ENCODE peak calls at places on chromosomes 1 and 21, in four cellular contexts. K, G, V and M are unnamed samples. For H3K4me1, the result is how much of the 10 kb centered on the place peaks cover.

GRCh38 chr1:172537827-172538391 is 5.0 kb downstream of the SUCO start:
- DNase-seq in K (no peak), G (no peak), V (no peak), M (no peak)

GRCh38 chr1:232627645-232628334 is 2.1 kb downstream of the SIPA1L2 start:
- DNase-seq in K (no peak), G (no peak), V (peak), M (no peak)

GRCh38 chr1:22121421-22121911 is 21.4 kb downstream of the WNT4 start:
- DNase-seq in K (no peak), G (no peak), V (no peak), M (no peak)

GRCh38 chr1:10730985-10731384 is 65.5 kb downstream of the CASZ1 start:
- DNase-seq in K (no peak), G (no peak), V (no peak), M (no peak)

GRCh38 chr1:183279835-183280234 is 93.8 kb downstream of the LAMC2 start:
- DNase-seq in K (no peak), G (no peak), V (no peak), M (no peak)

GRCh38 chr21:42080788-42081083 is 9.6 kb downstream of the UMODL1 start:
- DNase-seq in K (no peak), G (no peak), V (no peak), M (no peak)

GRCh38 chr21:44911384-44912157 is 9.1 kb downstream of the ITGB2 start:
- DNase-seq in K (no peak), G (peak), V (peak), M (peak)

GRCh38 chr1:47594627-47595026 is 156.8 kb downstream of the FOXD2 start:
- DNase-seq in K (no peak), G (no peak), V (no peak), M (no peak)

GRCh38 chr21:17690078-17690494 is 77.4 kb upstream of the BTG3 start:
- DNase-seq in K (no peak), G (no peak), V (no peak), M (no peak)

GRCh38 chr1:44676484-44677200 is 2.1 kb downstream of the ARMH1 start:
- DNase-seq in K (no peak), G (no peak), V (peak), M (no peak)

GRCh38 chr1:39788758-39789570 is at the start of gene BMP8B:
- DNase-seq in K (no peak), G (peak), V (peak), M (peak)

GRCh38 chr1:91402023-91402422 is 2.6 kb downstream of the HFM1 start:
- DNase-seq in K (no peak), G (no peak), V (no peak), M (no peak)

GRCh38 chr1:200206340-200206739 is 178.8 kb downstream of the NR5A2 start:
- DNase-seq in K (no peak), G (no peak), V (no peak), M (no peak)

GRCh38 chr1:16076003-16076870 is 2.8 kb upstream of the FAM131C start:
- DNase-seq in K (no peak), G (peak), V (no peak), M (no peak)

GRCh38 chr1:31750858-31751638 is 13.1 kb downstream of the ADGRB2 start:
- DNase-seq in K (no peak), G (no peak), V (no peak), M (no peak)

GRCh38 chr1:151995774-151996173 is 2.1 kb upstream of the S100A10 start:
- DNase-seq in K (no peak), G (no peak), V (peak), M (no peak)

GRCh38 chr1:227753999-227754764 is 18.9 kb downstream of the SNAP47 start:
- DNase-seq in K (no peak), G (peak), V (no peak), M (no peak)

GRCh38 chr1:101300916-101301315 is 64.1 kb downstream of the S1PR1 start:
- DNase-seq in K (no peak), G (no peak), V (no peak), M (no peak)

GRCh38 chr1:167491586-167492408 is 26.5 kb downstream of the CD247 start:
- DNase-seq in K (no peak), G (no peak), V (no peak), M (no peak)

GRCh38 chr1:151993084-151993733 is 450 bp downstream of the S100A10 start:
- DNase-seq in K (no peak), G (no peak), V (peak), M (peak)

GRCh38 chr1:163650624-163651023 is 328.9 kb downstream of the NUF2 start:
- DNase-seq in K (no peak), G (no peak), V (no peak), M (no peak)

GRCh38 chr1:197481101-197481500 is 213.0 kb downstream of the CRB1 start:
- DNase-seq in K (no peak), G (no peak), V (no peak), M (no peak)

GRCh38 chr1:39269791-39270342 is 65.4 kb downstream of the MACF1 start:
- DNase-seq in K (no peak), G (no peak), V (no peak), M (no peak)

GRCh38 chr1:244801246-244801645 is 34.2 kb upstream of the COX20 start:
- DNase-seq in K (no peak), G (peak), V (no peak), M (peak)

GRCh38 chr21:34027727-34028461 is 45.5 kb upstream of the MRPS6 start:
- DNase-seq in K (no peak), G (no peak), V (no peak), M (no peak)

GRCh38 chr1:246592695-246593094 is 26.4 kb downstream of the CNST start:
- DNase-seq in K (no peak), G (no peak), V (no peak), M (no peak)

GRCh38 chr1:161843156-161843555 is 77.0 kb downstream of the ATF6 start:
- DNase-seq in K (no peak), G (no peak), V (no peak), M (no peak)

GRCh38 chr1:64129708-64130107 is 73.7 kb upstream of the UBE2U start:
- DNase-seq in K (no peak), G (no peak), V (no peak), M (no peak)

GRCh38 chr1:236051107-236051885 is 13.6 kb downstream of the NID1 start:
- DNase-seq in K (no peak), G (peak), V (no peak), M (no peak)

DNA sequence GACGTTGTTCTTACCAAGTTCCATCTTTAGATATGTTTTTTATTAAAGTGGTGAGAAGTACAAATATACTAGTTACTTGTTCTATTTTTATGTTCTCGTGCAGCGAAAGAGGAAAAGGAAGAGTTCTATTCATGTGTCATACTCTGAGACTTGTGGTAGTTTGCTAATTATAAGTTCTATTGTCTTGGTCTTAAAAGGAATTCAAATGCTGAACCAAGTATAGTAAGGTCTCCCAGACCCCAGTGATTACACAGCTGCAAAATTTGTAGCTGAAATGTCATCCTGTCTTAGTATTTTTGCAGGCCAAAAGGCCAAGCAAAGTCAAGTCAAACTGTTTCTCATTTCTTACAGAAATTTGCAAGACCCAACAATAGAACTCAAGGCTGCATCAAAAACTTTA is 268.6 kb downstream of the CHRM3 start:
- DNase-seq in K (no peak), G (no peak), V (no peak), M (no peak)
- H3K27ac ChIP-seq in K (no peak), G (no peak), V (no peak), M (no peak)

DNA sequence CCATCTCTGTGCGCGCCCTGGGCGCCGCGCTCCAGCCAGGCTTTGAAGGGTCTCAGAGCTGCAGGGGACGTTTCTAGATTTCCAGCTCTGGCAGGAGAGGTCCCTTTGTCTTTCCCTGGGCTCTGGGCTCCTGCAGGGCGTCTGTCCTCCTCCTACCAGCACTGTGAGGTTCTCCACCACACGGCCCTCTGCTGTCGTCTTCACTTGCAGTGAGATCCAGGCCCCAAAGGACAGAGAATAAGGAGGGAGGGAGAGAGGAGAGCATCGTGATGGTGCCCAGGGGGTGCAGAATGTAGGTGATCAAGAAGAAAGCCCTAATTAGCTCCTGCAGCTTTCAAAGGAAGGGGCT is 4.1 kb upstream of the GNB1 start:
- DNase-seq in K (no peak), G (no peak), V (no peak), M (no peak)
- H3K4me3 ChIP-seq in K (no peak), G (peak), V (no peak), M (no peak)

GRCh38 chr1:33330906-33331305 is 10.0 kb upstream of the A3GALT2 start:
- DNase-seq in K (no peak), G (no peak), V (no peak), M (no peak)

GRCh38 chr1:33330376-33330890 is 9.5 kb upstream of the A3GALT2 start:
- DNase-seq in K (no peak), G (no peak), V (no peak), M (no peak)

GRCh38 chr1:33331444-33332356 is 10.8 kb upstream of the A3GALT2 start:
- DNase-seq in K (no peak), G (no peak), V (no peak), M (no peak)

GRCh38 chr1:33328817-33329216 is 7.9 kb upstream of the A3GALT2 start:
- DNase-seq in K (no peak), G (no peak), V (no peak), M (no peak)

GRCh38 chr1:33329600-33330305 is 8.9 kb upstream of the A3GALT2 start:
- DNase-seq in K (no peak), G (no peak), V (no peak), M (no peak)
- H3K4me1 ChIP-seq in K (half or more), G (half or more), V (under half), M (under half)

GRCh38 chr1:192969091-192969490 is 90.1 kb downstream of the UCHL5 start:
- DNase-seq in K (no peak), G (no peak), V (no peak), M (no peak)

GRCh38 chr1:192966073-192966472 is 93.1 kb downstream of the UCHL5 start:
- DNase-seq in K (no peak), G (no peak), V (no peak), M (no peak)

GRCh38 chr1:192968323-192968722 is 90.8 kb downstream of the UCHL5 start:
- DNase-seq in K (no peak), G (no peak), V (no peak), M (no peak)

GRCh38 chr1:192967901-192968300 is 91.3 kb downstream of the UCHL5 start:
- DNase-seq in K (no peak), G (no peak), V (no peak), M (no peak)

DNA sequence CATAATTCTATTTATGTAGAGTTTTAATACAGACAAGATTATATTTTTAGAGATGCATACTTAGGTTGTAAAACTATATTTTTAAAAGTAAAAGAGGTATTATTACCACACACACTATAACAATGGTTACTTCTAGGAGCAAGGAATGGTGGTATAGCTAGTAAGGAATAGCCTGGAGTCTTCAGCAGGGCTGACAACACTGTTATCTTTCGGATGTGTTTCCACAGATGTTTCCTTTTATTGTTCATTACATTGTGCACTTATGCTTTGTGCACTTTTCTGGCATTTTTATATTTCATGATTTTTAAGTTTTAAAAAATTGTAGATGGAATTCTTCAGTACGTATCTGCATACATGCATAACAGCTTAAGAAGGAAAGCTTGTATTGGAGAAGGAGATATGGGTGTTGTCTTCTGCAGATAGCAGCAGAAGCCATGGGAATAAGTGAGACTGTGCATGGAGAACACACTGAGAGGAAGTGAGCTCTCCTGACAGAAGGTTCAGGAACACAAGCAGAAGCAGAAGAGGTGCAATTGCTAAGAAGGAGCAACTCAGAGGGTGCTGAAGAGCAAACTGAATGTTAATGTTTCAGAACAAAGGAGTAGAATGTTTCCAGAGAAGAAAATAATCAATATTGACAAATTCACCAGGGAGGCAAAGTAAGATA is 91.8 kb downstream of the UCHL5 start:
- DNase-seq in K (no peak), G (no peak), V (no peak), M (no peak)
- H3K27ac ChIP-seq in K (no peak), G (no peak), V (no peak), M (no peak)

GRCh38 chr1:1353389-1354151 is 4.4 kb upstream of the DVL1 start:
- DNase-seq in K (no peak), G (no peak), V (no peak), M (no peak)

GRCh38 chr1:1356166-1356795 is 2.1 kb downstream of the MXRA8 start:
- DNase-seq in K (no peak), G (no peak), V (no peak), M (no peak)

GRCh38 chr1:1356796-1357401 is 1.5 kb downstream of the MXRA8 start:
- DNase-seq in K (no peak), G (peak), V (no peak), M (no peak)

GRCh38 chr1:1354271-1355247 is 3.8 kb downstream of the MXRA8 start:
- DNase-seq in K (no peak), G (no peak), V (no peak), M (no peak)

GRCh38 chr1:1355376-1355775 is 3.0 kb downstream of the MXRA8 start:
- DNase-seq in K (no peak), G (peak), V (no peak), M (no peak)
- H3K4me3 ChIP-seq in K (peak), G (peak), V (peak), M (peak)

GRCh38 chr1:1442069-1442770 is 6.7 kb downstream of the VWA1 start:
- DNase-seq in K (no peak), G (no peak), V (no peak), M (no peak)
- H3K4me1 ChIP-seq in K (under half), G (under half), V (under half), M (under half)

DNA sequence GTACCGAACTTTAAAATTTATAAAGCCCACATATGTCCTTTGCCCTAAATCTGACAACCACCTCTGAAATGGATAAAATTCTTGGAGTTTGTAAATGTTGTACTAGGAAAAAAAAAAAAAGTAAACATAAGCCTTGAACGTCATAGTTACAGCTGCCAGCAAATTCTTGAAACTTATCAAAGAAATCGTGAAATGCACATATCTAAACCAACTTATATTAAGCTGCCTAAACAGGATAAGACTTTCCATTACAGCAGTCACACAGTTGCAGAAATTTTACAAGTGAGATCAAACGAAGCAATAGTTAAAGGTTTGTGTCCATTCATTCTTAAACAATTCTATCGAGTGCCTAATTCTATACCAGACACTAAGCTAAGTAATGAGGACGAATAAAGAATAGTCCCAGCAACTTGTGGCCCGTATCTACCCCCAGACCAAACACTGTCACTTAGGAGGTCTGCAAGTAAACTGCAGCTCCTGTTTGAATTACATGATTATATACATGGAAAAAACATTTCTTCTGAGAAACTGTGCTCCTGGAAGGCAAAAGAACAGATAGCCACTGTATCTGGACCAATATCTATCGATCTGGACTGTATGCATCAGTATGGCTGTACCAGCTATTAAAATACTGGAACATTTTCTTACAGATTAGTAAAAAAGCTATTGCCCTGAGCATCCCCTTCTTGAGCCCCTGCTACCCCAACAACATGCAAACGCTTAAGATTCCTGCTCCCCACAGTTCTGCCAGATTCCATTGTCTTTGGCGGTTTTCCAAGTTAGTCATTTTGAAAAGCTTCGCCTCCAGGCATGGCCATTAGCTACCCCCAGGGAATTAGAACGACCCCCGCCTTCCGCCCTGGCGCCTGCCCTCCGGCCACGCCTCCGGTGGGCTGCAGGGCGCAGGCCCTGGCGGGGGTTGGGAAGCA is 3.4 kb upstream of the SEC22B start:
- DNase-seq in K (no peak), G (peak), V (peak), M (peak)
- H3K27ac ChIP-seq in K (peak), G (peak), V (peak), M (peak)

GRCh38 chr1:50422946-50423669 is at the start of gene DMRTA2:
- DNase-seq in K (no peak), G (no peak), V (no peak), M (no peak)

GRCh38 chr1:50422675-50422945 is 633 bp downstream of the DMRTA2 start:
- DNase-seq in K (no peak), G (no peak), V (no peak), M (no peak)

GRCh38 chr1:50424940-50425375 is 1.7 kb upstream of the DMRTA2 start:
- DNase-seq in K (no peak), G (no peak), V (no peak), M (no peak)

GRCh38 chr1:50424045-50424939 is 1.0 kb upstream of the DMRTA2 start:
- DNase-seq in K (no peak), G (no peak), V (no peak), M (no peak)

GRCh38 chr1:50423670-50424000 is 392 bp upstream of the DMRTA2 start:
- DNase-seq in K (no peak), G (no peak), V (no peak), M (no peak)
- H3K4me3 ChIP-seq in K (peak), G (peak), V (peak), M (peak)

DNA sequence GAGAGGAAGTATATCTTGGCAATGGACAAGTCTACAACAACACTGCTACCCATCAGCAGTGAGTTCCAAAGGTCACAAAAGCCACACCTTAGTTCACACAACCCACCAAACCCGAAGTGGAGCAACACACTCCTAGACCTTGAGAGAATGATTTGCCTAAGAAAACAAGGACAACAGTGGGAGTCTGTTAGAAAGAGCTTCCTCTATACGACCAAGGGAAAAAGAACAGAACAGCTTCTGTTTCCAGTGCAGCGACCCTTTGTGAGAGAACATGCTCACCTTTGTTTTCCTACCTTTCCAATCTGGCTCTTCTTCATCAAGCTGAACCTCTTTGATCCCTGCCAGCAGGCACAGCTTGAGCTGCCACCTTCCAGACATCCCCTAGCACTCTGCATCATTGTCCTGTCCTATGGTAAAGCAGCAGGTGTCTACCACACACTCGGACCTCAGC is 56.7 kb upstream of the PALMD start:
- DNase-seq in K (no peak), G (no peak), V (peak), M (no peak)
- H3K4me1 ChIP-seq in K (under half), G (under half), V (under half), M (under half)